ENCODE peak calls at places on chromosome 12, in four cellular contexts. One of them, this sample, is unnamed.
A peak's percentile ranks its signal among the peaks of the same experiment; 100 is the strongest.

GRCh38 chr12:122106891-122107660 is 28.5 kb downstream of the MLXIP start:
- DNase-seq in HCT116: no peak
- DNase-seq in D721Med: no peak
- DNase-seq in lower leg skin: no peak
- DNase-seq in this sample: no peak

GRCh38 chr12:13942826-13943225 is 38.6 kb downstream of the GRIN2B start:
- DNase-seq in HCT116: no peak
- DNase-seq in D721Med: no peak
- DNase-seq in lower leg skin: no peak
- DNase-seq in this sample: no peak

GRCh38 chr12:111319600-111320232 is 49.2 kb downstream of the PHETA1 start:
- DNase-seq in HCT116: no peak
- DNase-seq in D721Med: no peak
- DNase-seq in lower leg skin: no peak
- DNase-seq in this sample: no peak

GRCh38 chr12:128844031-128844635 is 9.1 kb upstream of the GLT1D1 start:
- DNase-seq in HCT116: no peak
- DNase-seq in D721Med: no peak
- DNase-seq in lower leg skin: no peak
- DNase-seq in this sample: no peak

GRCh38 chr12:20364501-20364900 is 3.8 kb upstream of the PDE3A start:
- DNase-seq in HCT116: no peak
- DNase-seq in D721Med: no peak
- DNase-seq in lower leg skin: no peak
- DNase-seq in this sample: no peak

GRCh38 chr12:24681570-24681969 is 267.3 kb downstream of the BCAT1 start:
- DNase-seq in HCT116: no peak
- DNase-seq in D721Med: no peak
- DNase-seq in lower leg skin: no peak
- DNase-seq in this sample: no peak

GRCh38 chr12:51884676-51885229 is 3.1 kb upstream of the ANKRD33 start:
- DNase-seq in HCT116: peak; percentile 31
- DNase-seq in D721Med: no peak
- DNase-seq in lower leg skin: no peak
- DNase-seq in this sample: no peak

GRCh38 chr12:131087302-131087818 is 133.7 kb downstream of the ADGRD1 start:
- DNase-seq in HCT116: no peak
- DNase-seq in D721Med: no peak
- DNase-seq in lower leg skin: no peak
- DNase-seq in this sample: peak; percentile 0

GRCh38 chr12:58727526-58727925 is 192.8 kb downstream of the LRIG3 start:
- DNase-seq in HCT116: no peak
- DNase-seq in D721Med: no peak
- DNase-seq in lower leg skin: no peak
- DNase-seq in this sample: no peak

GRCh38 chr12:90441431-90441830 is 513.5 kb downstream of the CCER1 start:
- DNase-seq in HCT116: no peak
- DNase-seq in D721Med: no peak
- DNase-seq in lower leg skin: no peak
- DNase-seq in this sample: no peak
- TF ChIP-seq CTCF in HCT116: peak; percentile 8
- TF ChIP-seq CTCF in D721Med: no peak
- TF ChIP-seq CTCF in lower leg skin: no peak
- TF ChIP-seq CTCF in this sample: no peak

DNA sequence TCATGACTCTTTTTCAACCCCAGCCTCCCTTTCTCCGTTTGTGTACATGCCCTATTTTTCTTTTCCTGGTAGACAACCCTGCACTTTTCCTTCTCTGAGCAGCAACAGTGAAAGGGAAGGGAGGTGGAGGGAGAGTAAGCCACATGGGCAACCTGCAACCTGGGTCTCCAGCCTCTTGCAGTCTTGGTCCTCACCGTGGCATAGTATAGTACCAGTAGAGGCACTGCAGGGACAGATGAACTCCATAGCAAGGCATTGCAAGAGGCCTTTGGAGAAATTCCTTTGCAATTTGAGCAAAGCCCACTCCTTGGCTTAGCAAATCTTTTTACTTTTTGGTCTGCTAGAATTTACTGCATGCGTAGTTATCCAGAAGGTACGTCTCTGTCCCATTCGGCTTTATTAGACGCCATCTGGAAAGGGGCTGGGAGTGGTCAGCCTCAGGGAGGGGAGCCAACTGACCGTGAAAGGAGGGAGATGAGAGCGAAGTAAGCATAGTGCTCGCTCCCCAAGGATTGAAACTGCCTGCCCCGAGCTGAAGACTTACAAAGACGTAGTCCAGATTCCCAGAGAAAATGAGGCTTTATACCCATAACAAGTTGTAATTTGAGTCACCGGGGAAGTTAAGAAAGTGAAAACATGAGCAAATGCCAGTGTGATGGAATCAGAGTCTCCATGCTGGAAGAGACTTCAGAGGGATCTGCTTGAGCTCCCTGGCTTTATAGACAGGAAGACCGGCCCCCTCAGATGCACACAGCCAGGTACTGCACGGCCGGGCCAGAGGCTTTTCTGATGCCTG is 331.9 kb downstream of the CACNA1C start:
- DNase-seq in HCT116: no peak
- DNase-seq in D721Med: no peak
- DNase-seq in lower leg skin: no peak
- DNase-seq in this sample: no peak
- TF ChIP-seq CTCF in HCT116: no peak
- TF ChIP-seq CTCF in D721Med: no peak
- TF ChIP-seq CTCF in lower leg skin: no peak
- TF ChIP-seq CTCF in this sample: no peak

GRCh38 chr12:92505373-92506340 is 197.1 kb upstream of the PLEKHG7 start:
- DNase-seq in HCT116: no peak
- DNase-seq in D721Med: no peak
- DNase-seq in lower leg skin: no peak
- DNase-seq in this sample: peak; percentile 27

GRCh38 chr12:92503977-92504966 is 198.5 kb upstream of the PLEKHG7 start:
- DNase-seq in HCT116: no peak
- DNase-seq in D721Med: no peak
- DNase-seq in lower leg skin: no peak
- DNase-seq in this sample: peak; percentile 47

GRCh38 chr12:92503029-92503931 is 199.5 kb upstream of the PLEKHG7 start:
- DNase-seq in HCT116: no peak
- DNase-seq in D721Med: no peak
- DNase-seq in lower leg skin: no peak
- DNase-seq in this sample: no peak

GRCh38 chr12:92506460-92506859 is 196.3 kb upstream of the PLEKHG7 start:
- DNase-seq in HCT116: no peak
- DNase-seq in D721Med: no peak
- DNase-seq in lower leg skin: no peak
- DNase-seq in this sample: peak; percentile 47

GRCh38 chr12:92502417-92503028 is 200.3 kb upstream of the PLEKHG7 start:
- DNase-seq in HCT116: no peak
- DNase-seq in D721Med: no peak
- DNase-seq in lower leg skin: no peak
- DNase-seq in this sample: no peak
- TF ChIP-seq CTCF in HCT116: peak; percentile 11
- TF ChIP-seq CTCF in D721Med: no peak
- TF ChIP-seq CTCF in lower leg skin: no peak
- TF ChIP-seq CTCF in this sample: no peak

GRCh38 chr12:6843118-6843902 is 2.6 kb downstream of the GNB3 start:
- DNase-seq in HCT116: no peak
- DNase-seq in D721Med: no peak
- DNase-seq in lower leg skin: no peak
- DNase-seq in this sample: peak; percentile 57
- TF ChIP-seq CTCF in HCT116: no peak
- TF ChIP-seq CTCF in D721Med: peak; percentile 3
- TF ChIP-seq CTCF in lower leg skin: no peak
- TF ChIP-seq CTCF in this sample: peak; percentile 37

GRCh38 chr12:116455540-116456306 is 103.5 kb upstream of the MAP1LC3B2 start:
- DNase-seq in HCT116: peak; percentile 85
- DNase-seq in D721Med: no peak
- DNase-seq in lower leg skin: peak; percentile 87
- DNase-seq in this sample: peak; percentile 55

GRCh38 chr12:116454076-116454475 is 105.1 kb upstream of the MAP1LC3B2 start:
- DNase-seq in HCT116: no peak
- DNase-seq in D721Med: no peak
- DNase-seq in lower leg skin: no peak
- DNase-seq in this sample: no peak

GRCh38 chr12:116456307-116456641 is 102.9 kb upstream of the MAP1LC3B2 start:
- DNase-seq in HCT116: no peak
- DNase-seq in D721Med: no peak
- DNase-seq in lower leg skin: no peak
- DNase-seq in this sample: no peak

GRCh38 chr12:116456683-116457082 is 102.5 kb upstream of the MAP1LC3B2 start:
- DNase-seq in HCT116: no peak
- DNase-seq in D721Med: no peak
- DNase-seq in lower leg skin: no peak
- DNase-seq in this sample: no peak

DNA sequence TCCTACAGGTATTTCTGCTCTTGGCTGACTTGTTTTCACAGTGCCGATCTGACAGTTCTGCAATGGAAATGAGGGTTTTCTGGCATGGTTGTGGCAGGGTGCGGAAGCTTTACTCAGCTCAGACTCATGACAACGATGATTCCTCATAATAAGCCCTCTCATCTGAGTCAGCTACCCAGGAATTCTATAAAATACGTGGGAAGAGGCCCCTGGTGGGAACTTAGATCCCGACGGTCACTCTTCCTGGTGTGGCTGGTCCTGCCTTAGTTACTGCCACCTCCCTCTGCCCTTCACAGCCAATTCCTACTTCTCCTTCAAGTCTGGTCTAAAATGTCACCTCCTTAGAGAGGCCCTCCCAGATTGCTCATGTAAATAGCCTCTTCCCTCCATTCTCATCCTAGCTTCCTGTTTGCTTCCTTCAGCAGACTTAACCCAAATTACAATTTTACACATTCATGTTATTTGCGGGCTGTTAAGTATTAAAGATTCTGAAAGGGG is 104.2 kb upstream of the MAP1LC3B2 start:
- DNase-seq in HCT116: peak; percentile 96
- DNase-seq in D721Med: no peak
- DNase-seq in lower leg skin: no peak
- DNase-seq in this sample: no peak
- TF ChIP-seq CTCF in HCT116: no peak
- TF ChIP-seq CTCF in D721Med: no peak
- TF ChIP-seq CTCF in lower leg skin: no peak
- TF ChIP-seq CTCF in this sample: no peak

GRCh38 chr12:47410383-47410782 is 295.4 kb downstream of the RPAP3 start:
- DNase-seq in HCT116: no peak
- DNase-seq in D721Med: no peak
- DNase-seq in lower leg skin: no peak
- DNase-seq in this sample: no peak

GRCh38 chr12:47410862-47411261 is 295.0 kb downstream of the RPAP3 start:
- DNase-seq in HCT116: no peak
- DNase-seq in D721Med: no peak
- DNase-seq in lower leg skin: no peak
- DNase-seq in this sample: no peak

GRCh38 chr12:47407730-47408129 is 298.1 kb downstream of the RPAP3 start:
- DNase-seq in HCT116: no peak
- DNase-seq in D721Med: no peak
- DNase-seq in lower leg skin: no peak
- DNase-seq in this sample: no peak

GRCh38 chr12:47409310-47409709 is 296.5 kb downstream of the RPAP3 start:
- DNase-seq in HCT116: no peak
- DNase-seq in D721Med: no peak
- DNase-seq in lower leg skin: no peak
- DNase-seq in this sample: no peak

GRCh38 chr12:47408171-47408871 is 297.5 kb downstream of the RPAP3 start:
- DNase-seq in HCT116: peak; percentile 19
- DNase-seq in D721Med: no peak
- DNase-seq in lower leg skin: no peak
- DNase-seq in this sample: peak; percentile 44
- TF ChIP-seq CTCF in HCT116: peak; percentile 59
- TF ChIP-seq CTCF in D721Med: no peak
- TF ChIP-seq CTCF in lower leg skin: no peak
- TF ChIP-seq CTCF in this sample: no peak

This sample was measured in Calu3.